ENCODE peak calls at places on chromosomes 7 and 10, in six cellular contexts. O is progenitor cell of endocrine pancreas, X is right cardiac atrium, Q is T-cell, S is GOT3, I is amniotic stem cell. V is an unnamed sample.
A peak's percentile ranks its signal among the peaks of the same experiment; 100 is the strongest.

GRCh38 chr7:25028370-25028971 is 48.5 kb upstream of the OSBPL3 start:
- DNase-seq in O (no peak), X (no peak), Q (no peak), S (no peak), I (no peak), V (no peak)

GRCh38 chr7:49398730-49399129 is 374.7 kb upstream of the VWC2 start:
- DNase-seq in O (no peak), X (no peak), Q (no peak), S (no peak), I (no peak), V (no peak)

GRCh38 chr10:1465993-1466764 is 271.1 kb downstream of the ADARB2 start:
- DNase-seq in O (no peak), X (no peak), Q (no peak), S (no peak), I (no peak), V (no peak)

GRCh38 chr10:4941540-4942330 is 21.5 kb upstream of the AKR1C1 start:
- DNase-seq in O (no peak), X (no peak), Q (no peak), S (no peak), I (no peak), V (no peak)

GRCh38 chr10:112218960-112219359 is 35.4 kb upstream of the GPAM start:
- DNase-seq in O (no peak), X (no peak), Q (no peak), S (no peak), I (no peak), V (no peak)

GRCh38 chr10:75286901-75287300 is 51.1 kb upstream of the COMTD1 start:
- DNase-seq in O (no peak), X (no peak), Q (no peak), S (no peak), I (no peak), V (no peak)

GRCh38 chr7:152640829-152641228 is 35.1 kb downstream of the XRCC2 start:
- DNase-seq in O (no peak), X (no peak), Q (no peak), S (no peak), I (no peak), V (no peak)

GRCh38 chr7:136925556-136925955 is 57.1 kb downstream of the CHRM2 start:
- DNase-seq in O (no peak), X (no peak), Q (no peak), S (no peak), I (no peak), V (no peak)

GRCh38 chr7:7820939-7821338 is 102.5 kb upstream of the RPA3 start:
- DNase-seq in O (no peak), X (no peak), Q (no peak), S (no peak), I (no peak), V (no peak)

GRCh38 chr10:86943316-86944030 is 13.9 kb downstream of the MMRN2 start:
- DNase-seq in O (no peak), X (peak; percentile 53), Q (no peak), S (no peak), I (no peak), V (no peak)

GRCh38 chr10:49534670-49535381 is 4.1 kb downstream of the ERCC6 start:
- DNase-seq in O (no peak), X (no peak), Q (no peak), S (no peak), I (peak; percentile 57), V (no peak)

GRCh38 chr10:48804740-48805182 is 120.1 kb downstream of the WDFY4 start:
- DNase-seq in O (no peak), X (no peak), Q (no peak), S (no peak), I (no peak), V (no peak)

GRCh38 chr10:131196176-131196885 is 115.2 kb downstream of the TCERG1L start:
- DNase-seq in O (peak; percentile 1), X (no peak), Q (no peak), S (no peak), I (no peak), V (no peak)

GRCh38 chr7:108286290-108286904 is 156.2 kb upstream of the LAMB4 start:
- DNase-seq in O (no peak), X (no peak), Q (no peak), S (no peak), I (no peak), V (no peak)

GRCh38 chr10:43781480-43782361 is 133.0 kb upstream of the ZNF32 start:
- DNase-seq in O (no peak), X (no peak), Q (no peak), S (no peak), I (no peak), V (no peak)

GRCh38 chr10:987906-988666 is at the start of gene GTPBP4:
- DNase-seq in O (peak; percentile 86), X (peak; percentile 99), Q (peak; percentile 97), S (peak; percentile 75), I (peak; percentile 98), V (peak; percentile 84)

GRCh38 chr7:27046854-27047549 is 48.8 kb downstream of the HOXA1 start:
- DNase-seq in O (no peak), X (no peak), Q (no peak), S (no peak), I (no peak), V (no peak)

GRCh38 chr7:92963599-92963998 is 127.2 kb upstream of the CDK6 start:
- DNase-seq in O (no peak), X (no peak), Q (no peak), S (no peak), I (no peak), V (no peak)

GRCh38 chr7:92043637-92044036 is 90.6 kb downstream of the CYP51A1 start:
- DNase-seq in O (no peak), X (no peak), Q (no peak), S (no peak), I (no peak), V (no peak)